ENCODE peak calls at places on chromosomes 1 and 21, in seven cellular contexts. One of them, this sample, is unnamed. For H3K9me3, the result is how much of the 10 kb centered on the place peaks cover.

GRCh38 chr1:64163972-64164371 is 39.5 kb upstream of the UBE2U start:
- DNase-seq in body of pancreas: no peak
- DNase-seq in thoracic aorta: no peak
- DNase-seq in IMR-90: peak
- DNase-seq in CD8-positive, alpha-beta T cell: no peak
- DNase-seq in tibial nerve: peak
- DNase-seq in neural progenitor cell: peak
- DNase-seq in this sample: no peak

GRCh38 chr21:15001773-15002647 is 62.8 kb downstream of the NRIP1 start:
- DNase-seq in body of pancreas: no peak
- DNase-seq in thoracic aorta: no peak
- DNase-seq in IMR-90: no peak
- DNase-seq in CD8-positive, alpha-beta T cell: no peak
- DNase-seq in tibial nerve: no peak
- DNase-seq in neural progenitor cell: no peak
- DNase-seq in this sample: no peak

GRCh38 chr1:237124856-237125462 is 83.0 kb downstream of the RYR2 start:
- DNase-seq in body of pancreas: peak
- DNase-seq in thoracic aorta: no peak
- DNase-seq in IMR-90: no peak
- DNase-seq in CD8-positive, alpha-beta T cell: no peak
- DNase-seq in tibial nerve: no peak
- DNase-seq in neural progenitor cell: peak
- DNase-seq in this sample: no peak

GRCh38 chr1:224499204-224499603 is 64.6 kb upstream of the WDR26 start:
- DNase-seq in body of pancreas: no peak
- DNase-seq in thoracic aorta: no peak
- DNase-seq in IMR-90: no peak
- DNase-seq in CD8-positive, alpha-beta T cell: no peak
- DNase-seq in tibial nerve: no peak
- DNase-seq in neural progenitor cell: no peak
- DNase-seq in this sample: no peak

GRCh38 chr1:43885311-43885801 is 48.2 kb upstream of the ARTN start:
- DNase-seq in body of pancreas: no peak
- DNase-seq in thoracic aorta: no peak
- DNase-seq in IMR-90: no peak
- DNase-seq in CD8-positive, alpha-beta T cell: no peak
- DNase-seq in tibial nerve: no peak
- DNase-seq in neural progenitor cell: peak
- DNase-seq in this sample: peak

GRCh38 chr1:205537386-205538018 is 33.0 kb downstream of the CDK18 start:
- DNase-seq in body of pancreas: no peak
- DNase-seq in thoracic aorta: no peak
- DNase-seq in IMR-90: no peak
- DNase-seq in CD8-positive, alpha-beta T cell: no peak
- DNase-seq in tibial nerve: no peak
- DNase-seq in neural progenitor cell: no peak
- DNase-seq in this sample: peak

GRCh38 chr1:89566761-89567174 is 42.1 kb downstream of the LRRC8B start:
- DNase-seq in body of pancreas: peak
- DNase-seq in thoracic aorta: no peak
- DNase-seq in IMR-90: peak
- DNase-seq in CD8-positive, alpha-beta T cell: no peak
- DNase-seq in tibial nerve: no peak
- DNase-seq in neural progenitor cell: peak
- DNase-seq in this sample: no peak

GRCh38 chr1:45365051-45365450 is 24.8 kb upstream of the MUTYH start:
- DNase-seq in body of pancreas: no peak
- DNase-seq in thoracic aorta: no peak
- DNase-seq in IMR-90: no peak
- DNase-seq in CD8-positive, alpha-beta T cell: no peak
- DNase-seq in tibial nerve: no peak
- DNase-seq in neural progenitor cell: peak
- DNase-seq in this sample: no peak

GRCh38 chr1:234433563-234434285 is 45.3 kb downstream of the TARBP1 start:
- DNase-seq in body of pancreas: no peak
- DNase-seq in thoracic aorta: no peak
- DNase-seq in IMR-90: peak
- DNase-seq in CD8-positive, alpha-beta T cell: no peak
- DNase-seq in tibial nerve: no peak
- DNase-seq in neural progenitor cell: no peak
- DNase-seq in this sample: no peak

GRCh38 chr1:35031103-35031452 is 667 bp downstream of the ZMYM6 start:
- DNase-seq in body of pancreas: peak
- DNase-seq in thoracic aorta: no peak
- DNase-seq in IMR-90: peak
- DNase-seq in CD8-positive, alpha-beta T cell: peak
- DNase-seq in tibial nerve: no peak
- DNase-seq in neural progenitor cell: peak
- DNase-seq in this sample: peak

GRCh38 chr1:170863600-170863999 is 71.7 kb upstream of the MROH9 start:
- DNase-seq in body of pancreas: no peak
- DNase-seq in thoracic aorta: no peak
- DNase-seq in IMR-90: no peak
- DNase-seq in CD8-positive, alpha-beta T cell: no peak
- DNase-seq in tibial nerve: no peak
- DNase-seq in neural progenitor cell: no peak
- DNase-seq in this sample: no peak

GRCh38 chr1:184860985-184861754 is 106.5 kb upstream of the EDEM3 start:
- DNase-seq in body of pancreas: peak
- DNase-seq in thoracic aorta: no peak
- DNase-seq in IMR-90: no peak
- DNase-seq in CD8-positive, alpha-beta T cell: no peak
- DNase-seq in tibial nerve: no peak
- DNase-seq in neural progenitor cell: no peak
- DNase-seq in this sample: no peak

GRCh38 chr1:172818841-172819527 is 160.1 kb downstream of the FASLG start:
- DNase-seq in body of pancreas: no peak
- DNase-seq in thoracic aorta: no peak
- DNase-seq in IMR-90: no peak
- DNase-seq in CD8-positive, alpha-beta T cell: peak
- DNase-seq in tibial nerve: no peak
- DNase-seq in neural progenitor cell: no peak
- DNase-seq in this sample: no peak

GRCh38 chr1:228149341-228150020 is at the start of gene GJC2:
- DNase-seq in body of pancreas: peak
- DNase-seq in thoracic aorta: no peak
- DNase-seq in IMR-90: peak
- DNase-seq in CD8-positive, alpha-beta T cell: no peak
- DNase-seq in tibial nerve: no peak
- DNase-seq in neural progenitor cell: peak
- DNase-seq in this sample: no peak

GRCh38 chr1:199549424-199549823 is 478.1 kb upstream of the NR5A2 start:
- DNase-seq in body of pancreas: no peak
- DNase-seq in thoracic aorta: no peak
- DNase-seq in IMR-90: peak
- DNase-seq in CD8-positive, alpha-beta T cell: no peak
- DNase-seq in tibial nerve: no peak
- DNase-seq in neural progenitor cell: no peak
- DNase-seq in this sample: no peak

DNA sequence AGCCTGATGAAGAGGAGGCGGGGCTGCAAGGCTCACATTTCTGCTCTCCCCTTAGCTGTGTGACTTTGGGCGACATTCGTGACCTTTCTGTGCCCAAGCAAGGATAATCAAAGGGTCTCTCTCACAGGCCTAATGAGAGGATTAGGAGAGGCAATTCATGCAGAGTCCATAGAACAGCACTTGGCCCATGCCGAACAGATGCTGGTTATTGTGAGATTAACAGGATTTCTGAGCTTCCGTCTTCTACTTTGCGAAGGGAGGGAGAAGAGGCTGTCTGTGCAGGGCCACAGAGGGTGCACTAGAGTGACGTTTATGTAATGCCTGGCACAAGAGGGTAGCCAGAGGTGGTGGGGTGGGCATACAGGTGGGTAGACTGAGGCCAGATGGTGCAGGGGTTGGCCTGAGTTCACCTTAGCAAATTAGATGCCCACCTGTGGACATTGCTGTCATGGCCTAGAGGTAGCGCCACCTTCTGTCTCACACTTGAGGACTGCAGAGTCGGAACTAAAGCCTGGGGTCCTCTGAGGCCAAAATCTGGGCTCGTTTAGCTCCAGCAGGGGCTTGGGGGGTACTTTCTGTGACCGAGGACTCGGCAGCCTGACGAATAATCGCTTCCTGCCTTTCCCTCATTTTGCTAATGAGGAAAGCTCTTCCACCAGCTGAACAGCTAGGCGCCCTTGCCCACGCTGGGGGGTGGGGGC is 18.6 kb downstream of the ACTL8 start:
- DNase-seq in body of pancreas: no peak
- DNase-seq in thoracic aorta: no peak
- DNase-seq in IMR-90: no peak
- DNase-seq in CD8-positive, alpha-beta T cell: no peak
- DNase-seq in tibial nerve: no peak
- DNase-seq in neural progenitor cell: peak
- DNase-seq in this sample: no peak
- TF ChIP-seq CTCF in body of pancreas: no peak
- TF ChIP-seq CTCF in thoracic aorta: no peak
- TF ChIP-seq CTCF in IMR-90: no peak
- TF ChIP-seq CTCF in CD8-positive, alpha-beta T cell: no peak
- TF ChIP-seq CTCF in tibial nerve: no peak
- TF ChIP-seq CTCF in neural progenitor cell: no peak
- TF ChIP-seq CTCF in this sample: no peak

GRCh38 chr21:19874521-19874920 is 1123.7 kb upstream of the NCAM2 start:
- DNase-seq in body of pancreas: no peak
- DNase-seq in thoracic aorta: no peak
- DNase-seq in IMR-90: no peak
- DNase-seq in CD8-positive, alpha-beta T cell: no peak
- DNase-seq in tibial nerve: no peak
- DNase-seq in neural progenitor cell: no peak
- DNase-seq in this sample: no peak

GRCh38 chr21:19870682-19871081 is 1127.5 kb upstream of the NCAM2 start:
- DNase-seq in body of pancreas: no peak
- DNase-seq in thoracic aorta: no peak
- DNase-seq in IMR-90: no peak
- DNase-seq in CD8-positive, alpha-beta T cell: no peak
- DNase-seq in tibial nerve: no peak
- DNase-seq in neural progenitor cell: no peak
- DNase-seq in this sample: no peak
- H3K9me3 ChIP-seq in body of pancreas: under half
- H3K9me3 ChIP-seq in thoracic aorta: under half
- H3K9me3 ChIP-seq in IMR-90: under half
- H3K9me3 ChIP-seq in CD8-positive, alpha-beta T cell: under half
- H3K9me3 ChIP-seq in tibial nerve: under half
- H3K9me3 ChIP-seq in neural progenitor cell: under half
- H3K9me3 ChIP-seq in this sample: under half

DNA sequence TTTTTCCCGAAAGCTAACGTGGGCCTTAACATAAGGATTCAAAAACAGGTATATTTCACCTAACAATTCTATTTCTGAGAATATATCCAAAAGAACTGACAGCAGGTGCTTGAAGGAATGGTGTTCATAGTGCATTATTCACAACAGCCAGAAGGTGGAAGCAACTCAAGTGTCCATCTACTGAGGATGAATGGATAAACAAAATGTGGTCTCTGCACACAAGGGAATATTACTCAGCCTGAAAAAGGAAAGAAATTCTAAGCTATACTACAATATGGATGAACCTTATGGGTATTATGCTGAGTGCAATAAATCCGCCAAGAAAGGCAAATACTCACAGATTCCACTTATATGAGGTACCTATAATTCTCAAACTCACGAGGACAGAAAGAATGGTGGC is 6.1 kb upstream of the RIPPLY3 start:
- DNase-seq in body of pancreas: no peak
- DNase-seq in thoracic aorta: no peak
- DNase-seq in IMR-90: no peak
- DNase-seq in CD8-positive, alpha-beta T cell: no peak
- DNase-seq in tibial nerve: no peak
- DNase-seq in neural progenitor cell: no peak
- DNase-seq in this sample: no peak
- TF ChIP-seq CTCF in body of pancreas: no peak
- TF ChIP-seq CTCF in thoracic aorta: no peak
- TF ChIP-seq CTCF in IMR-90: no peak
- TF ChIP-seq CTCF in CD8-positive, alpha-beta T cell: no peak
- TF ChIP-seq CTCF in tibial nerve: no peak
- TF ChIP-seq CTCF in neural progenitor cell: no peak
- TF ChIP-seq CTCF in this sample: no peak

GRCh38 chr21:46061063-46061462 is 36.8 kb upstream of the COL6A2 start:
- DNase-seq in body of pancreas: no peak
- DNase-seq in thoracic aorta: no peak
- DNase-seq in IMR-90: no peak
- DNase-seq in CD8-positive, alpha-beta T cell: no peak
- DNase-seq in tibial nerve: no peak
- DNase-seq in neural progenitor cell: no peak
- DNase-seq in this sample: no peak

GRCh38 chr21:46063227-46063626 is 34.7 kb upstream of the COL6A2 start:
- DNase-seq in body of pancreas: no peak
- DNase-seq in thoracic aorta: no peak
- DNase-seq in IMR-90: no peak
- DNase-seq in CD8-positive, alpha-beta T cell: no peak
- DNase-seq in tibial nerve: no peak
- DNase-seq in neural progenitor cell: no peak
- DNase-seq in this sample: no peak

GRCh38 chr21:46061950-46062349 is 36.0 kb upstream of the COL6A2 start:
- DNase-seq in body of pancreas: no peak
- DNase-seq in thoracic aorta: no peak
- DNase-seq in IMR-90: no peak
- DNase-seq in CD8-positive, alpha-beta T cell: no peak
- DNase-seq in tibial nerve: no peak
- DNase-seq in neural progenitor cell: no peak
- DNase-seq in this sample: no peak

GRCh38 chr21:46063734-46064680 is 33.9 kb upstream of the COL6A2 start:
- DNase-seq in body of pancreas: no peak
- DNase-seq in thoracic aorta: no peak
- DNase-seq in IMR-90: no peak
- DNase-seq in CD8-positive, alpha-beta T cell: no peak
- DNase-seq in tibial nerve: no peak
- DNase-seq in neural progenitor cell: no peak
- DNase-seq in this sample: no peak

GRCh38 chr21:46062471-46063211 is 35.3 kb upstream of the COL6A2 start:
- DNase-seq in body of pancreas: no peak
- DNase-seq in thoracic aorta: no peak
- DNase-seq in IMR-90: no peak
- DNase-seq in CD8-positive, alpha-beta T cell: no peak
- DNase-seq in tibial nerve: no peak
- DNase-seq in neural progenitor cell: no peak
- DNase-seq in this sample: no peak
- H3K9me3 ChIP-seq in body of pancreas: under half
- H3K9me3 ChIP-seq in thoracic aorta: under half
- H3K9me3 ChIP-seq in IMR-90: under half
- H3K9me3 ChIP-seq in CD8-positive, alpha-beta T cell: under half
- H3K9me3 ChIP-seq in tibial nerve: under half
- H3K9me3 ChIP-seq in neural progenitor cell: under half
- H3K9me3 ChIP-seq in this sample: under half

GRCh38 chr1:108041360-108042143 is 76.6 kb upstream of the VAV3 start:
- DNase-seq in body of pancreas: no peak
- DNase-seq in thoracic aorta: no peak
- DNase-seq in IMR-90: no peak
- DNase-seq in CD8-positive, alpha-beta T cell: no peak
- DNase-seq in tibial nerve: no peak
- DNase-seq in neural progenitor cell: no peak
- DNase-seq in this sample: no peak
- TF ChIP-seq CTCF in body of pancreas: no peak
- TF ChIP-seq CTCF in thoracic aorta: no peak
- TF ChIP-seq CTCF in IMR-90: no peak
- TF ChIP-seq CTCF in CD8-positive, alpha-beta T cell: no peak
- TF ChIP-seq CTCF in tibial nerve: no peak
- TF ChIP-seq CTCF in neural progenitor cell: no peak
- TF ChIP-seq CTCF in this sample: no peak

GRCh38 chr21:30935121-30935888 is 53.9 kb upstream of the KRTAP11-1 start:
- DNase-seq in body of pancreas: no peak
- DNase-seq in thoracic aorta: no peak
- DNase-seq in IMR-90: no peak
- DNase-seq in CD8-positive, alpha-beta T cell: no peak
- DNase-seq in tibial nerve: no peak
- DNase-seq in neural progenitor cell: no peak
- DNase-seq in this sample: no peak
- H3K9me3 ChIP-seq in body of pancreas: under half
- H3K9me3 ChIP-seq in thoracic aorta: under half
- H3K9me3 ChIP-seq in IMR-90: under half
- H3K9me3 ChIP-seq in CD8-positive, alpha-beta T cell: under half
- H3K9me3 ChIP-seq in tibial nerve: under half
- H3K9me3 ChIP-seq in neural progenitor cell: under half
- H3K9me3 ChIP-seq in this sample: under half

GRCh38 chr1:111197598-111198289 is 2.7 kb downstream of the DENND2D start:
- DNase-seq in body of pancreas: no peak
- DNase-seq in thoracic aorta: no peak
- DNase-seq in IMR-90: peak
- DNase-seq in CD8-positive, alpha-beta T cell: peak
- DNase-seq in tibial nerve: no peak
- DNase-seq in neural progenitor cell: peak
- DNase-seq in this sample: peak
- TF ChIP-seq CTCF in body of pancreas: no peak
- TF ChIP-seq CTCF in thoracic aorta: no peak
- TF ChIP-seq CTCF in IMR-90: peak
- TF ChIP-seq CTCF in CD8-positive, alpha-beta T cell: no peak
- TF ChIP-seq CTCF in tibial nerve: no peak
- TF ChIP-seq CTCF in neural progenitor cell: peak
- TF ChIP-seq CTCF in this sample: no peak